ENCODE peak calls at places on chromosomes 12 and 14, in nine cellular contexts. One of them, this sample, is unnamed.

GRCh38 chr12:62123721-62124203 is 136.4 kb upstream of the USP15 start:
- DNase-seq in activated naive CD4-positive, alpha-beta T cell: no peak
- DNase-seq in PC-9: peak
- DNase-seq in NCI-H1694 treated with DMSO at 0.1 percent for 48 hours: peak
- DNase-seq in MCF 10A: peak
- DNase-seq in RWPE1: peak
- DNase-seq in mammary epithelial cell: peak
- DNase-seq in gastrocnemius medialis: no peak
- DNase-seq in islet precursor cell: peak
- DNase-seq in this sample: peak

GRCh38 chr14:33063521-33063920 is 124.8 kb downstream of the NPAS3 start:
- DNase-seq in mammary epithelial cell: no peak
- DNase-seq in islet precursor cell: no peak
- DNase-seq in activated naive CD4-positive, alpha-beta T cell: no peak
- DNase-seq in gastrocnemius medialis: no peak
- DNase-seq in PC-9: no peak
- DNase-seq in RWPE1: no peak
- DNase-seq in MCF 10A: no peak
- DNase-seq in NCI-H1694 treated with DMSO at 0.1 percent for 48 hours: no peak
- DNase-seq in this sample: no peak

GRCh38 chr12:71626768-71627167 is 36.9 kb downstream of the ZFC3H1 start:
- DNase-seq in activated naive CD4-positive, alpha-beta T cell: no peak
- DNase-seq in mammary epithelial cell: peak
- DNase-seq in islet precursor cell: no peak
- DNase-seq in NCI-H1694 treated with DMSO at 0.1 percent for 48 hours: no peak
- DNase-seq in RWPE1: no peak
- DNase-seq in PC-9: no peak
- DNase-seq in gastrocnemius medialis: no peak
- DNase-seq in MCF 10A: peak
- DNase-seq in this sample: no peak

GRCh38 chr12:20549115-20549719 is 145.9 kb upstream of the SLCO1C1 start:
- DNase-seq in mammary epithelial cell: no peak
- DNase-seq in NCI-H1694 treated with DMSO at 0.1 percent for 48 hours: peak
- DNase-seq in PC-9: peak
- DNase-seq in RWPE1: peak
- DNase-seq in activated naive CD4-positive, alpha-beta T cell: no peak
- DNase-seq in MCF 10A: peak
- DNase-seq in islet precursor cell: no peak
- DNase-seq in gastrocnemius medialis: no peak
- DNase-seq in this sample: peak

GRCh38 chr14:51117579-51117978 is 22.7 kb upstream of the TRIM9 start:
- DNase-seq in MCF 10A: no peak
- DNase-seq in PC-9: no peak
- DNase-seq in mammary epithelial cell: no peak
- DNase-seq in NCI-H1694 treated with DMSO at 0.1 percent for 48 hours: no peak
- DNase-seq in gastrocnemius medialis: no peak
- DNase-seq in activated naive CD4-positive, alpha-beta T cell: no peak
- DNase-seq in islet precursor cell: no peak
- DNase-seq in RWPE1: no peak
- DNase-seq in this sample: no peak

GRCh38 chr12:21054334-21054733 is 76.7 kb upstream of the SLCO1B1 start:
- DNase-seq in PC-9: no peak
- DNase-seq in islet precursor cell: no peak
- DNase-seq in mammary epithelial cell: no peak
- DNase-seq in gastrocnemius medialis: no peak
- DNase-seq in activated naive CD4-positive, alpha-beta T cell: no peak
- DNase-seq in MCF 10A: peak
- DNase-seq in NCI-H1694 treated with DMSO at 0.1 percent for 48 hours: no peak
- DNase-seq in RWPE1: no peak
- DNase-seq in this sample: no peak

GRCh38 chr12:55687746-55688145 is 20.0 kb downstream of the ITGA7 start:
- DNase-seq in PC-9: no peak
- DNase-seq in islet precursor cell: no peak
- DNase-seq in mammary epithelial cell: peak
- DNase-seq in gastrocnemius medialis: no peak
- DNase-seq in MCF 10A: no peak
- DNase-seq in RWPE1: no peak
- DNase-seq in NCI-H1694 treated with DMSO at 0.1 percent for 48 hours: no peak
- DNase-seq in activated naive CD4-positive, alpha-beta T cell: no peak
- DNase-seq in this sample: no peak

GRCh38 chr12:4448376-4448775 is 2.8 kb upstream of the FGF6 start:
- DNase-seq in MCF 10A: no peak
- DNase-seq in mammary epithelial cell: no peak
- DNase-seq in RWPE1: no peak
- DNase-seq in gastrocnemius medialis: no peak
- DNase-seq in activated naive CD4-positive, alpha-beta T cell: no peak
- DNase-seq in PC-9: no peak
- DNase-seq in islet precursor cell: no peak
- DNase-seq in NCI-H1694 treated with DMSO at 0.1 percent for 48 hours: no peak
- DNase-seq in this sample: no peak

GRCh38 chr14:61503167-61503801 is 181.9 kb downstream of the PRKCH start:
- DNase-seq in gastrocnemius medialis: no peak
- DNase-seq in RWPE1: no peak
- DNase-seq in PC-9: no peak
- DNase-seq in activated naive CD4-positive, alpha-beta T cell: peak
- DNase-seq in MCF 10A: peak
- DNase-seq in NCI-H1694 treated with DMSO at 0.1 percent for 48 hours: no peak
- DNase-seq in islet precursor cell: no peak
- DNase-seq in mammary epithelial cell: peak
- DNase-seq in this sample: no peak

GRCh38 chr12:2244013-2244861 is 191.4 kb downstream of the CACNA1C start:
- DNase-seq in PC-9: no peak
- DNase-seq in islet precursor cell: peak
- DNase-seq in mammary epithelial cell: peak
- DNase-seq in gastrocnemius medialis: no peak
- DNase-seq in NCI-H1694 treated with DMSO at 0.1 percent for 48 hours: no peak
- DNase-seq in RWPE1: peak
- DNase-seq in activated naive CD4-positive, alpha-beta T cell: no peak
- DNase-seq in MCF 10A: peak
- DNase-seq in this sample: no peak

GRCh38 chr12:113208041-113208934 is 13.0 kb upstream of the TPCN1 start:
- DNase-seq in RWPE1: no peak
- DNase-seq in PC-9: no peak
- DNase-seq in gastrocnemius medialis: peak
- DNase-seq in activated naive CD4-positive, alpha-beta T cell: peak
- DNase-seq in MCF 10A: no peak
- DNase-seq in mammary epithelial cell: no peak
- DNase-seq in islet precursor cell: no peak
- DNase-seq in NCI-H1694 treated with DMSO at 0.1 percent for 48 hours: no peak
- DNase-seq in this sample: no peak

GRCh38 chr14:103679351-103679750 is 35.9 kb downstream of the XRCC3 start:
- DNase-seq in NCI-H1694 treated with DMSO at 0.1 percent for 48 hours: peak
- DNase-seq in mammary epithelial cell: no peak
- DNase-seq in PC-9: no peak
- DNase-seq in islet precursor cell: no peak
- DNase-seq in RWPE1: no peak
- DNase-seq in gastrocnemius medialis: no peak
- DNase-seq in activated naive CD4-positive, alpha-beta T cell: peak
- DNase-seq in MCF 10A: no peak
- DNase-seq in this sample: no peak

GRCh38 chr14:67533754-67534085 is 630 bp downstream of the PLEKHH1 start:
- DNase-seq in NCI-H1694 treated with DMSO at 0.1 percent for 48 hours: no peak
- DNase-seq in RWPE1: no peak
- DNase-seq in mammary epithelial cell: no peak
- DNase-seq in islet precursor cell: no peak
- DNase-seq in activated naive CD4-positive, alpha-beta T cell: no peak
- DNase-seq in gastrocnemius medialis: no peak
- DNase-seq in MCF 10A: no peak
- DNase-seq in PC-9: no peak
- DNase-seq in this sample: no peak

GRCh38 chr12:2691001-2691339 is 103.8 kb upstream of the FKBP4 start:
- DNase-seq in NCI-H1694 treated with DMSO at 0.1 percent for 48 hours: peak
- DNase-seq in mammary epithelial cell: no peak
- DNase-seq in PC-9: no peak
- DNase-seq in RWPE1: no peak
- DNase-seq in MCF 10A: no peak
- DNase-seq in islet precursor cell: peak
- DNase-seq in activated naive CD4-positive, alpha-beta T cell: peak
- DNase-seq in gastrocnemius medialis: no peak
- DNase-seq in this sample: no peak

GRCh38 chr14:64726585-64726890 is 22.3 kb downstream of the PLEKHG3 start:
- DNase-seq in mammary epithelial cell: peak
- DNase-seq in islet precursor cell: peak
- DNase-seq in PC-9: peak
- DNase-seq in activated naive CD4-positive, alpha-beta T cell: no peak
- DNase-seq in gastrocnemius medialis: no peak
- DNase-seq in RWPE1: peak
- DNase-seq in NCI-H1694 treated with DMSO at 0.1 percent for 48 hours: no peak
- DNase-seq in MCF 10A: peak
- DNase-seq in this sample: no peak

GRCh38 chr12:59381106-59381505 is 214.7 kb upstream of the SLC16A7 start:
- DNase-seq in activated naive CD4-positive, alpha-beta T cell: no peak
- DNase-seq in gastrocnemius medialis: no peak
- DNase-seq in islet precursor cell: no peak
- DNase-seq in PC-9: no peak
- DNase-seq in MCF 10A: no peak
- DNase-seq in RWPE1: no peak
- DNase-seq in mammary epithelial cell: no peak
- DNase-seq in NCI-H1694 treated with DMSO at 0.1 percent for 48 hours: no peak
- DNase-seq in this sample: no peak

GRCh38 chr12:98744692-98745091 is 99.6 kb downstream of the APAF1 start:
- DNase-seq in gastrocnemius medialis: no peak
- DNase-seq in mammary epithelial cell: no peak
- DNase-seq in activated naive CD4-positive, alpha-beta T cell: no peak
- DNase-seq in NCI-H1694 treated with DMSO at 0.1 percent for 48 hours: no peak
- DNase-seq in islet precursor cell: no peak
- DNase-seq in MCF 10A: no peak
- DNase-seq in RWPE1: no peak
- DNase-seq in PC-9: no peak
- DNase-seq in this sample: no peak

GRCh38 chr14:30005114-30005698 is 77.6 kb upstream of the PRKD1 start:
- DNase-seq in MCF 10A: peak
- DNase-seq in gastrocnemius medialis: no peak
- DNase-seq in PC-9: no peak
- DNase-seq in mammary epithelial cell: peak
- DNase-seq in RWPE1: peak
- DNase-seq in NCI-H1694 treated with DMSO at 0.1 percent for 48 hours: peak
- DNase-seq in activated naive CD4-positive, alpha-beta T cell: no peak
- DNase-seq in islet precursor cell: no peak
- DNase-seq in this sample: peak

GRCh38 chr12:95088339-95088738 is 14.9 kb upstream of the NR2C1 start:
- DNase-seq in islet precursor cell: no peak
- DNase-seq in MCF 10A: no peak
- DNase-seq in mammary epithelial cell: no peak
- DNase-seq in NCI-H1694 treated with DMSO at 0.1 percent for 48 hours: no peak
- DNase-seq in RWPE1: no peak
- DNase-seq in PC-9: no peak
- DNase-seq in activated naive CD4-positive, alpha-beta T cell: no peak
- DNase-seq in gastrocnemius medialis: no peak
- DNase-seq in this sample: no peak

GRCh38 chr14:53953828-53954550 is 2.6 kb downstream of the BMP4 start:
- DNase-seq in MCF 10A: peak
- DNase-seq in PC-9: peak
- DNase-seq in NCI-H1694 treated with DMSO at 0.1 percent for 48 hours: peak
- DNase-seq in gastrocnemius medialis: no peak
- DNase-seq in activated naive CD4-positive, alpha-beta T cell: no peak
- DNase-seq in islet precursor cell: peak
- DNase-seq in RWPE1: no peak
- DNase-seq in mammary epithelial cell: peak
- DNase-seq in this sample: peak

GRCh38 chr12:53489242-53489915 is 9.9 kb downstream of the MAP3K12 start:
- DNase-seq in PC-9: no peak
- DNase-seq in gastrocnemius medialis: no peak
- DNase-seq in activated naive CD4-positive, alpha-beta T cell: no peak
- DNase-seq in RWPE1: no peak
- DNase-seq in mammary epithelial cell: no peak
- DNase-seq in NCI-H1694 treated with DMSO at 0.1 percent for 48 hours: no peak
- DNase-seq in islet precursor cell: peak
- DNase-seq in MCF 10A: no peak
- DNase-seq in this sample: no peak

GRCh38 chr12:127035011-127035879 is 1231.7 kb upstream of the TMEM132C start:
- DNase-seq in islet precursor cell: no peak
- DNase-seq in PC-9: no peak
- DNase-seq in mammary epithelial cell: no peak
- DNase-seq in RWPE1: no peak
- DNase-seq in MCF 10A: no peak
- DNase-seq in activated naive CD4-positive, alpha-beta T cell: no peak
- DNase-seq in NCI-H1694 treated with DMSO at 0.1 percent for 48 hours: no peak
- DNase-seq in gastrocnemius medialis: no peak
- DNase-seq in this sample: no peak

GRCh38 chr12:28443337-28443736 is 253.1 kb downstream of the CCDC91 start:
- DNase-seq in gastrocnemius medialis: no peak
- DNase-seq in PC-9: no peak
- DNase-seq in activated naive CD4-positive, alpha-beta T cell: no peak
- DNase-seq in MCF 10A: no peak
- DNase-seq in mammary epithelial cell: no peak
- DNase-seq in islet precursor cell: no peak
- DNase-seq in NCI-H1694 treated with DMSO at 0.1 percent for 48 hours: peak
- DNase-seq in RWPE1: no peak
- DNase-seq in this sample: no peak

GRCh38 chr12:52267699-52268098 is 6.7 kb upstream of the KRT86 start:
- DNase-seq in RWPE1: no peak
- DNase-seq in mammary epithelial cell: no peak
- DNase-seq in islet precursor cell: no peak
- DNase-seq in MCF 10A: no peak
- DNase-seq in PC-9: no peak
- DNase-seq in NCI-H1694 treated with DMSO at 0.1 percent for 48 hours: no peak
- DNase-seq in activated naive CD4-positive, alpha-beta T cell: no peak
- DNase-seq in gastrocnemius medialis: no peak
- DNase-seq in this sample: no peak

GRCh38 chr14:99255621-99256482 is 16.1 kb downstream of the BCL11B start:
- DNase-seq in RWPE1: no peak
- DNase-seq in MCF 10A: no peak
- DNase-seq in NCI-H1694 treated with DMSO at 0.1 percent for 48 hours: no peak
- DNase-seq in PC-9: no peak
- DNase-seq in mammary epithelial cell: no peak
- DNase-seq in activated naive CD4-positive, alpha-beta T cell: no peak
- DNase-seq in gastrocnemius medialis: no peak
- DNase-seq in islet precursor cell: no peak
- DNase-seq in this sample: no peak

GRCh38 chr14:91714805-91715204 is 17.1 kb downstream of the CATSPERB start:
- DNase-seq in MCF 10A: no peak
- DNase-seq in mammary epithelial cell: no peak
- DNase-seq in gastrocnemius medialis: no peak
- DNase-seq in islet precursor cell: no peak
- DNase-seq in RWPE1: no peak
- DNase-seq in NCI-H1694 treated with DMSO at 0.1 percent for 48 hours: no peak
- DNase-seq in PC-9: no peak
- DNase-seq in activated naive CD4-positive, alpha-beta T cell: peak
- DNase-seq in this sample: no peak

GRCh38 chr12:27012982-27013255 is 1.3 kb downstream of the TM7SF3 start:
- DNase-seq in RWPE1: no peak
- DNase-seq in activated naive CD4-positive, alpha-beta T cell: no peak
- DNase-seq in islet precursor cell: no peak
- DNase-seq in gastrocnemius medialis: no peak
- DNase-seq in mammary epithelial cell: peak
- DNase-seq in MCF 10A: peak
- DNase-seq in PC-9: no peak
- DNase-seq in NCI-H1694 treated with DMSO at 0.1 percent for 48 hours: no peak
- DNase-seq in this sample: no peak

GRCh38 chr12:84124211-84124610 is 788.4 kb downstream of the SLC6A15 start:
- DNase-seq in islet precursor cell: no peak
- DNase-seq in gastrocnemius medialis: no peak
- DNase-seq in activated naive CD4-positive, alpha-beta T cell: no peak
- DNase-seq in RWPE1: no peak
- DNase-seq in mammary epithelial cell: no peak
- DNase-seq in MCF 10A: no peak
- DNase-seq in PC-9: no peak
- DNase-seq in NCI-H1694 treated with DMSO at 0.1 percent for 48 hours: no peak
- DNase-seq in this sample: no peak

GRCh38 chr12:101945361-101946232 is 68.2 kb downstream of the DRAM1 start:
- DNase-seq in mammary epithelial cell: no peak
- DNase-seq in RWPE1: no peak
- DNase-seq in gastrocnemius medialis: no peak
- DNase-seq in NCI-H1694 treated with DMSO at 0.1 percent for 48 hours: no peak
- DNase-seq in activated naive CD4-positive, alpha-beta T cell: no peak
- DNase-seq in PC-9: no peak
- DNase-seq in islet precursor cell: no peak
- DNase-seq in MCF 10A: no peak
- DNase-seq in this sample: no peak

GRCh38 chr12:128382946-128383739 is 116.2 kb downstream of the TMEM132C start:
- DNase-seq in islet precursor cell: no peak
- DNase-seq in PC-9: no peak
- DNase-seq in RWPE1: no peak
- DNase-seq in mammary epithelial cell: no peak
- DNase-seq in gastrocnemius medialis: no peak
- DNase-seq in activated naive CD4-positive, alpha-beta T cell: no peak
- DNase-seq in NCI-H1694 treated with DMSO at 0.1 percent for 48 hours: no peak
- DNase-seq in MCF 10A: no peak
- DNase-seq in this sample: no peak

GRCh38 chr12:112685321-112685720 is 106.2 kb upstream of the RPH3A start:
- DNase-seq in MCF 10A: peak
- DNase-seq in NCI-H1694 treated with DMSO at 0.1 percent for 48 hours: peak
- DNase-seq in PC-9: no peak
- DNase-seq in islet precursor cell: no peak
- DNase-seq in RWPE1: no peak
- DNase-seq in activated naive CD4-positive, alpha-beta T cell: no peak
- DNase-seq in mammary epithelial cell: no peak
- DNase-seq in gastrocnemius medialis: no peak
- DNase-seq in this sample: no peak